ENCODE peak calls at places on chromosomes 13 and 19, in nine cellular contexts. One of them, this sample, is unnamed.
A peak's percentile ranks its signal among the peaks of the same experiment; 100 is the strongest.

GRCh38 chr19:35295792-35296462 is 4.0 kb downstream of the MAG start:
- DNase-seq in brain microvascular endothelial cell: no peak
- DNase-seq in thyroid gland: no peak
- DNase-seq in cardiac muscle cell: peak; percentile 43
- DNase-seq in Panc1: no peak
- DNase-seq in pancreas: no peak
- DNase-seq in breast epithelium: no peak
- DNase-seq in PC-3: no peak
- DNase-seq in BE2C: no peak
- DNase-seq in this sample: no peak

GRCh38 chr13:51978836-51979556 is 32.3 kb downstream of the ATP7B start:
- DNase-seq in brain microvascular endothelial cell: no peak
- DNase-seq in thyroid gland: no peak
- DNase-seq in cardiac muscle cell: no peak
- DNase-seq in Panc1: no peak
- DNase-seq in pancreas: peak; percentile 27
- DNase-seq in breast epithelium: no peak
- DNase-seq in PC-3: no peak
- DNase-seq in BE2C: no peak
- DNase-seq in this sample: no peak

GRCh38 chr13:61358599-61358998 is 57.0 kb downstream of the PCDH20 start:
- DNase-seq in brain microvascular endothelial cell: no peak
- DNase-seq in thyroid gland: no peak
- DNase-seq in cardiac muscle cell: no peak
- DNase-seq in Panc1: no peak
- DNase-seq in pancreas: no peak
- DNase-seq in breast epithelium: no peak
- DNase-seq in PC-3: no peak
- DNase-seq in BE2C: no peak
- DNase-seq in this sample: no peak

GRCh38 chr19:11448923-11449554 is 13.6 kb downstream of the PRKCSH start:
- DNase-seq in brain microvascular endothelial cell: no peak
- DNase-seq in thyroid gland: no peak
- DNase-seq in cardiac muscle cell: no peak
- DNase-seq in Panc1: no peak
- DNase-seq in pancreas: no peak
- DNase-seq in breast epithelium: no peak
- DNase-seq in PC-3: no peak
- DNase-seq in BE2C: no peak
- DNase-seq in this sample: no peak

GRCh38 chr13:113547248-113547971 is 37.1 kb upstream of the TFDP1 start:
- DNase-seq in brain microvascular endothelial cell: no peak
- DNase-seq in thyroid gland: no peak
- DNase-seq in cardiac muscle cell: no peak
- DNase-seq in Panc1: no peak
- DNase-seq in pancreas: no peak
- DNase-seq in breast epithelium: no peak
- DNase-seq in PC-3: no peak
- DNase-seq in BE2C: no peak
- DNase-seq in this sample: no peak

GRCh38 chr13:106498571-106498970 is 36.9 kb downstream of the EFNB2 start:
- DNase-seq in brain microvascular endothelial cell: no peak
- DNase-seq in thyroid gland: no peak
- DNase-seq in cardiac muscle cell: no peak
- DNase-seq in Panc1: no peak
- DNase-seq in pancreas: no peak
- DNase-seq in breast epithelium: no peak
- DNase-seq in PC-3: no peak
- DNase-seq in BE2C: no peak
- DNase-seq in this sample: no peak

GRCh38 chr13:23466144-23467002 is 32.9 kb upstream of the SACS start:
- DNase-seq in brain microvascular endothelial cell: peak; percentile 80
- DNase-seq in thyroid gland: peak; percentile 74
- DNase-seq in cardiac muscle cell: peak; percentile 83
- DNase-seq in Panc1: peak; percentile 42
- DNase-seq in pancreas: peak; percentile 66
- DNase-seq in breast epithelium: peak; percentile 37
- DNase-seq in PC-3: peak; percentile 77
- DNase-seq in BE2C: peak; percentile 79
- DNase-seq in this sample: peak; percentile 18

GRCh38 chr19:16340092-16340491 is 15.5 kb downstream of the KLF2 start:
- DNase-seq in brain microvascular endothelial cell: peak; percentile 61
- DNase-seq in thyroid gland: no peak
- DNase-seq in cardiac muscle cell: no peak
- DNase-seq in Panc1: no peak
- DNase-seq in pancreas: no peak
- DNase-seq in breast epithelium: no peak
- DNase-seq in PC-3: no peak
- DNase-seq in BE2C: no peak
- DNase-seq in this sample: no peak

GRCh38 chr19:45045671-45046353 is 7.0 kb downstream of the CLASRP start:
- DNase-seq in brain microvascular endothelial cell: no peak
- DNase-seq in thyroid gland: no peak
- DNase-seq in cardiac muscle cell: peak; percentile 2
- DNase-seq in Panc1: no peak
- DNase-seq in pancreas: no peak
- DNase-seq in breast epithelium: no peak
- DNase-seq in PC-3: no peak
- DNase-seq in BE2C: no peak
- DNase-seq in this sample: no peak

GRCh38 chr13:26721251-26721939 is 39.2 kb downstream of the GPR12 start:
- DNase-seq in brain microvascular endothelial cell: no peak
- DNase-seq in thyroid gland: no peak
- DNase-seq in cardiac muscle cell: no peak
- DNase-seq in Panc1: no peak
- DNase-seq in pancreas: no peak
- DNase-seq in breast epithelium: no peak
- DNase-seq in PC-3: no peak
- DNase-seq in BE2C: no peak
- DNase-seq in this sample: no peak

GRCh38 chr13:47671762-47672161 is 329.3 kb downstream of the SUCLA2 start:
- DNase-seq in brain microvascular endothelial cell: no peak
- DNase-seq in thyroid gland: no peak
- DNase-seq in cardiac muscle cell: no peak
- DNase-seq in Panc1: no peak
- DNase-seq in pancreas: no peak
- DNase-seq in breast epithelium: no peak
- DNase-seq in PC-3: no peak
- DNase-seq in BE2C: no peak
- DNase-seq in this sample: no peak

GRCh38 chr19:58474291-58474996 is 1.7 kb upstream of the ZNF446 start:
- DNase-seq in brain microvascular endothelial cell: peak; percentile 76
- DNase-seq in thyroid gland: no peak
- DNase-seq in cardiac muscle cell: no peak
- DNase-seq in Panc1: no peak
- DNase-seq in pancreas: no peak
- DNase-seq in breast epithelium: no peak
- DNase-seq in PC-3: no peak
- DNase-seq in BE2C: no peak
- DNase-seq in this sample: no peak
- H3K4me3 ChIP-seq in brain microvascular endothelial cell: no peak overlapping the region
- H3K4me3 ChIP-seq in thyroid gland: no peak overlapping the region
- H3K4me3 ChIP-seq in cardiac muscle cell: no peak overlapping the region
- H3K4me3 ChIP-seq in Panc1: peak overlapping the region; percentile 76
- H3K4me3 ChIP-seq in pancreas: no peak overlapping the region
- H3K4me3 ChIP-seq in breast epithelium: no peak overlapping the region
- H3K4me3 ChIP-seq in PC-3: no peak overlapping the region
- H3K4me3 ChIP-seq in BE2C: no peak overlapping the region
- H3K4me3 ChIP-seq in this sample: no peak overlapping the region

DNA sequence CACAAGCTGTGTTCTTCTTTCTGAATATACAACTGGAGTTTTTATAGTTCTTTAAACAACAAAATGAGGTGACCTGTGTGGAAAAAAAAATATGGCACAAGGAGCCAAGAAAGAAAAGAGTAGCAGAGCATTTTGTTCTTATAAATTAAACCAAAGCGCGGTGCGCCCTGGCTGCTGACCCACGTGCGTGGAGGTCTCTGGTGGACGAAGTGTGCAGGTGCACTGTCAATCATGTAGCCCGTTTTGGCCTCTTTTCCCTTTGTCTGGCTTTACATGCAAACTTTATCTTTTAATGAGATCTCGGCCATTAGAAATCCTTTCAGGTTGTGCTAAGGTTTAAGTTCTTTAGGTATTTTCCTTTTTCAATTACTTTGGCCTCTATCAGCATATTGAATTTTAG is 443.8 kb upstream of the SLC10A2 start:
- DNase-seq in brain microvascular endothelial cell: no peak
- DNase-seq in thyroid gland: peak; percentile 8
- DNase-seq in cardiac muscle cell: no peak
- DNase-seq in Panc1: no peak
- DNase-seq in pancreas: no peak
- DNase-seq in breast epithelium: no peak
- DNase-seq in PC-3: no peak
- DNase-seq in BE2C: peak; percentile 30
- DNase-seq in this sample: no peak
- TF ChIP-seq CTCF in brain microvascular endothelial cell: no peak
- TF ChIP-seq CTCF in thyroid gland: no peak
- TF ChIP-seq CTCF in cardiac muscle cell: no peak
- TF ChIP-seq CTCF in Panc1: no peak
- TF ChIP-seq CTCF in pancreas: no peak
- TF ChIP-seq CTCF in breast epithelium: no peak
- TF ChIP-seq CTCF in PC-3: peak; percentile 28
- TF ChIP-seq CTCF in BE2C: peak; percentile 46
- TF ChIP-seq CTCF in this sample: peak; percentile 28

GRCh38 chr19:19505669-19506326 is 9.6 kb downstream of the TSSK6 start:
- DNase-seq in brain microvascular endothelial cell: no peak
- DNase-seq in thyroid gland: no peak
- DNase-seq in cardiac muscle cell: no peak
- DNase-seq in Panc1: no peak
- DNase-seq in pancreas: no peak
- DNase-seq in breast epithelium: no peak
- DNase-seq in PC-3: no peak
- DNase-seq in BE2C: no peak
- DNase-seq in this sample: no peak
- H3K36me3 ChIP-seq in brain microvascular endothelial cell: peaks cover 61% of the 10 kb centered on the region
- H3K36me3 ChIP-seq in thyroid gland: peaks cover 34% of the 10 kb centered on the region
- H3K36me3 ChIP-seq in cardiac muscle cell: peaks cover 42% of the 10 kb centered on the region
- H3K36me3 ChIP-seq in Panc1: no peaks in the 10 kb centered on the region
- H3K36me3 ChIP-seq in pancreas: peaks cover 46% of the 10 kb centered on the region
- H3K36me3 ChIP-seq in breast epithelium: peaks cover 13% of the 10 kb centered on the region
- H3K36me3 ChIP-seq in PC-3: peaks cover 25% of the 10 kb centered on the region
- H3K36me3 ChIP-seq in BE2C: peaks cover 43% of the 10 kb centered on the region
- H3K36me3 ChIP-seq in this sample: no peaks in the 10 kb centered on the region

GRCh38 chr13:37319041-37319443 is 213.6 kb upstream of the CSNK1A1L start:
- DNase-seq in brain microvascular endothelial cell: no peak
- DNase-seq in thyroid gland: no peak
- DNase-seq in cardiac muscle cell: no peak
- DNase-seq in Panc1: no peak
- DNase-seq in pancreas: no peak
- DNase-seq in breast epithelium: no peak
- DNase-seq in PC-3: no peak
- DNase-seq in BE2C: no peak
- DNase-seq in this sample: no peak
- H3K4me3 ChIP-seq in brain microvascular endothelial cell: no peak overlapping the region
- H3K4me3 ChIP-seq in thyroid gland: no peak overlapping the region
- H3K4me3 ChIP-seq in cardiac muscle cell: no peak overlapping the region
- H3K4me3 ChIP-seq in Panc1: no peak overlapping the region
- H3K4me3 ChIP-seq in pancreas: no peak overlapping the region
- H3K4me3 ChIP-seq in breast epithelium: no peak overlapping the region
- H3K4me3 ChIP-seq in PC-3: no peak overlapping the region
- H3K4me3 ChIP-seq in BE2C: no peak overlapping the region
- H3K4me3 ChIP-seq in this sample: no peak overlapping the region

GRCh38 chr19:51946602-51947001 is 19.3 kb downstream of the ZNF613 start:
- DNase-seq in brain microvascular endothelial cell: no peak
- DNase-seq in thyroid gland: no peak
- DNase-seq in cardiac muscle cell: no peak
- DNase-seq in Panc1: no peak
- DNase-seq in pancreas: no peak
- DNase-seq in breast epithelium: no peak
- DNase-seq in PC-3: no peak
- DNase-seq in BE2C: no peak
- DNase-seq in this sample: no peak

GRCh38 chr19:51948979-51949378 is 21.7 kb downstream of the ZNF613 start:
- DNase-seq in brain microvascular endothelial cell: peak; percentile 16
- DNase-seq in thyroid gland: peak; percentile 66
- DNase-seq in cardiac muscle cell: no peak
- DNase-seq in Panc1: no peak
- DNase-seq in pancreas: no peak
- DNase-seq in breast epithelium: no peak
- DNase-seq in PC-3: no peak
- DNase-seq in BE2C: peak; percentile 61
- DNase-seq in this sample: no peak

GRCh38 chr19:51944798-51945552 is 17.7 kb downstream of the ZNF613 start:
- DNase-seq in brain microvascular endothelial cell: no peak
- DNase-seq in thyroid gland: no peak
- DNase-seq in cardiac muscle cell: no peak
- DNase-seq in Panc1: no peak
- DNase-seq in pancreas: no peak
- DNase-seq in breast epithelium: no peak
- DNase-seq in PC-3: no peak
- DNase-seq in BE2C: no peak
- DNase-seq in this sample: no peak
- TF ChIP-seq CTCF in brain microvascular endothelial cell: no peak
- TF ChIP-seq CTCF in thyroid gland: no peak
- TF ChIP-seq CTCF in cardiac muscle cell: no peak
- TF ChIP-seq CTCF in Panc1: no peak
- TF ChIP-seq CTCF in pancreas: no peak
- TF ChIP-seq CTCF in breast epithelium: no peak
- TF ChIP-seq CTCF in PC-3: no peak
- TF ChIP-seq CTCF in BE2C: no peak
- TF ChIP-seq CTCF in this sample: no peak

GRCh38 chr19:1434577-1435060 is 3.6 kb upstream of the RPS15 start:
- DNase-seq in brain microvascular endothelial cell: no peak
- DNase-seq in thyroid gland: no peak
- DNase-seq in cardiac muscle cell: no peak
- DNase-seq in Panc1: no peak
- DNase-seq in pancreas: no peak
- DNase-seq in breast epithelium: no peak
- DNase-seq in PC-3: no peak
- DNase-seq in BE2C: no peak
- DNase-seq in this sample: no peak
- H3K36me3 ChIP-seq in brain microvascular endothelial cell: peaks cover 53% of the 10 kb centered on the region
- H3K36me3 ChIP-seq in thyroid gland: peaks cover 46% of the 10 kb centered on the region
- H3K36me3 ChIP-seq in cardiac muscle cell: peaks cover 11% of the 10 kb centered on the region
- H3K36me3 ChIP-seq in Panc1: peaks cover 4% of the 10 kb centered on the region
- H3K36me3 ChIP-seq in pancreas: peaks cover 50% of the 10 kb centered on the region
- H3K36me3 ChIP-seq in breast epithelium: peaks cover 11% of the 10 kb centered on the region
- H3K36me3 ChIP-seq in PC-3: peaks cover 4% of the 10 kb centered on the region
- H3K36me3 ChIP-seq in BE2C: peaks cover 65% of the 10 kb centered on the region
- H3K36me3 ChIP-seq in this sample: peaks cover 10% of the 10 kb centered on the region

GRCh38 chr19:51064534-51065220 is at the start of gene KLK13:
- DNase-seq in brain microvascular endothelial cell: no peak
- DNase-seq in thyroid gland: peak; percentile 2
- DNase-seq in cardiac muscle cell: peak; percentile 30
- DNase-seq in Panc1: no peak
- DNase-seq in pancreas: peak; percentile 77
- DNase-seq in breast epithelium: peak; percentile 41
- DNase-seq in PC-3: no peak
- DNase-seq in BE2C: no peak
- DNase-seq in this sample: no peak
- H3K4me3 ChIP-seq in brain microvascular endothelial cell: no peak within 1 kb of the TSS
- H3K4me3 ChIP-seq in thyroid gland: no peak within 1 kb of the TSS
- H3K4me3 ChIP-seq in cardiac muscle cell: peak within 1 kb of the TSS; percentile 29
- H3K4me3 ChIP-seq in Panc1: peak within 1 kb of the TSS; percentile 7
- H3K4me3 ChIP-seq in pancreas: peak within 1 kb of the TSS; percentile 44
- H3K4me3 ChIP-seq in breast epithelium: peak within 1 kb of the TSS; percentile 58
- H3K4me3 ChIP-seq in PC-3: no peak within 1 kb of the TSS
- H3K4me3 ChIP-seq in BE2C: no peak within 1 kb of the TSS
- H3K4me3 ChIP-seq in this sample: peak within 1 kb of the TSS; percentile 0